ENCODE peak calls at places on chromosomes 16 and 17, in four cellular contexts. One of them, this sample, is unnamed.

GRCh38 chr16:4404247-4404966 is 12.0 kb downstream of the CORO7 start:
- DNase-seq in lower lobe of right lung: peak; percentile 49
- DNase-seq in fibroblast of lung: no peak
- DNase-seq in HAP-1: peak; percentile 58
- DNase-seq in this sample: peak; percentile 23

GRCh38 chr17:15289285-15290185 is 24.4 kb upstream of the PMP22 start:
- DNase-seq in lower lobe of right lung: no peak
- DNase-seq in fibroblast of lung: peak; percentile 80
- DNase-seq in HAP-1: no peak
- DNase-seq in this sample: no peak

GRCh38 chr17:76369804-76370203 is 14.6 kb upstream of the SPHK1 start:
- DNase-seq in lower lobe of right lung: peak; percentile 51
- DNase-seq in fibroblast of lung: no peak
- DNase-seq in HAP-1: no peak
- DNase-seq in this sample: no peak

GRCh38 chr16:2751577-2752034 is 832 bp upstream of the SRRM2 start:
- DNase-seq in lower lobe of right lung: peak; percentile 57
- DNase-seq in fibroblast of lung: no peak
- DNase-seq in HAP-1: peak; percentile 72
- DNase-seq in this sample: peak; percentile 54

GRCh38 chr17:66397486-66397885 is 95.1 kb downstream of the PRKCA start:
- DNase-seq in lower lobe of right lung: no peak
- DNase-seq in fibroblast of lung: no peak
- DNase-seq in HAP-1: no peak
- DNase-seq in this sample: no peak

GRCh38 chr17:49501496-49501895 is 6.4 kb downstream of the NGFR start:
- DNase-seq in lower lobe of right lung: no peak
- DNase-seq in fibroblast of lung: no peak
- DNase-seq in HAP-1: no peak
- DNase-seq in this sample: no peak

GRCh38 chr16:57941016-57941656 is 29.8 kb downstream of the CNGB1 start:
- DNase-seq in lower lobe of right lung: peak; percentile 84
- DNase-seq in fibroblast of lung: peak; percentile 14
- DNase-seq in HAP-1: no peak
- DNase-seq in this sample: no peak

GRCh38 chr16:25716186-25716585 is 24.4 kb downstream of the HS3ST4 start:
- DNase-seq in lower lobe of right lung: no peak
- DNase-seq in fibroblast of lung: no peak
- DNase-seq in HAP-1: no peak
- DNase-seq in this sample: no peak

GRCh38 chr17:63832014-63832413 is 4.6 kb upstream of the FTSJ3 start:
- DNase-seq in lower lobe of right lung: no peak
- DNase-seq in fibroblast of lung: no peak
- DNase-seq in HAP-1: no peak
- DNase-seq in this sample: no peak

GRCh38 chr17:329794-330420 is 22.7 kb downstream of the RPH3AL start:
- DNase-seq in lower lobe of right lung: no peak
- DNase-seq in fibroblast of lung: no peak
- DNase-seq in HAP-1: no peak
- DNase-seq in this sample: no peak

GRCh38 chr16:17397499-17397891 is 73.3 kb downstream of the XYLT1 start:
- DNase-seq in lower lobe of right lung: no peak
- DNase-seq in fibroblast of lung: peak; percentile 58
- DNase-seq in HAP-1: no peak
- DNase-seq in this sample: no peak

GRCh38 chr16:86428729-86429472 is 81.4 kb upstream of the FOXF1 start:
- DNase-seq in lower lobe of right lung: no peak
- DNase-seq in fibroblast of lung: no peak
- DNase-seq in HAP-1: no peak
- DNase-seq in this sample: no peak
- H3K4me1 ChIP-seq in lower lobe of right lung: no peaks in the 10 kb centered on the region
- H3K4me1 ChIP-seq in fibroblast of lung: no peaks in the 10 kb centered on the region
- H3K4me1 ChIP-seq in HAP-1: no peaks in the 10 kb centered on the region
- H3K4me1 ChIP-seq in this sample: no peaks in the 10 kb centered on the region

DNA sequence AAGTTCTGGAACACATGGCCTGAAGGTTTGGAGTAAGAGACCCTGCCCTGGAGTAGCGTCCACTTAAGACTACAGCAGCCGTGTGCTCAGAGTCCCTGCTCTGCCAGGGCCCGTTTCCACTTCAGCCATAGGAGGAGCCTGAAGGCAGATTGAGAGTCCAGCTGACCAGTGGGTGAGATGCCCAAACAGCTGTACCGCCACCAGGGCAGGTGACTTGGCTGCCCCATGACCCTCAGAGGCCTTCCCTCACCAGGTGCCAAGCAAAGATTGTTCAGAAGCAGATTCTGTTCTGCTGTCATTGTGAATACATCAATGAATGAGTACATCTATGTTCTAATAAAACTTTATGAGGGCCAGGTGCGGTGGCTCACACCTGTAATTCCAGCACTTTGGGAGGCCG is 178.8 kb downstream of the RAB11FIP4 start:
- DNase-seq in lower lobe of right lung: no peak
- DNase-seq in fibroblast of lung: no peak
- DNase-seq in HAP-1: no peak
- DNase-seq in this sample: no peak
- H3K4me1 ChIP-seq in lower lobe of right lung: peaks cover 46% of the 10 kb centered on the region
- H3K4me1 ChIP-seq in fibroblast of lung: peaks cover 30% of the 10 kb centered on the region
- H3K4me1 ChIP-seq in HAP-1: no peaks in the 10 kb centered on the region
- H3K4me1 ChIP-seq in this sample: peaks cover 28% of the 10 kb centered on the region

DNA sequence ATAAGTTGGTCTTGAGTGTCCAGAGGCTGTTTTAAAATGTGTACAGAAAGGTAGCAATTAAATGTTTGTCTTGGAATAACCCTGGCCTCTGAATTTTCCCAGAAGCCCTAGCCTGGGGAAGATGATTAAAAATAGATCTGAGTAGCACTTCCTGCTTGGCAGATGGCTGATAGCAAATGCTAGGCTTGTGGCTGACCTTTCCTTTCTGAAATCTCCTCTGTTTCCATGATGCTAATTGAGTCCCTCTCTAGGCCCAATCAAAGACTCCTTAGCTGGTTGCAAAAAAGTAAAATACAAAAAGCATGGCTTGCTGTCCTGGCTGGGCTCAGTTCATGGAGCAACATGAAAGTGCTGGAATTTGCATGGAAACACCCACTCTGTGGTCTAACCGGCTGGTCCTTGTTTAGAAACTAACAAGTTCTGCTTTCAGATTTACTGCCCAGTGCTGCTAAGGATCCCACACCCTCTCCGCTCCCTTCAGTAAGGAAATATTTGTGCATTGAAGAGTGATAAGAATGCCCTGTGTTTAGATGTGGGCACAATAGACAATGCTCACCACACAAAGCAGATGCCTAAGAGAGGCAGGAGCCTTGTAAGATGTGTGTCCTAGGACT is 40.8 kb downstream of the YPEL2 start:
- DNase-seq in lower lobe of right lung: no peak
- DNase-seq in fibroblast of lung: peak; percentile 77
- DNase-seq in HAP-1: no peak
- DNase-seq in this sample: peak; percentile 42
- H3K4me1 ChIP-seq in lower lobe of right lung: peaks cover 98% of the 10 kb centered on the region
- H3K4me1 ChIP-seq in fibroblast of lung: peaks cover 16% of the 10 kb centered on the region
- H3K4me1 ChIP-seq in HAP-1: peaks cover 8% of the 10 kb centered on the region
- H3K4me1 ChIP-seq in this sample: peaks cover 32% of the 10 kb centered on the region

GRCh38 chr17:72446118-72446517 is 325.3 kb downstream of the SOX9 start:
- DNase-seq in lower lobe of right lung: no peak
- DNase-seq in fibroblast of lung: no peak
- DNase-seq in HAP-1: no peak
- DNase-seq in this sample: no peak
- H3K4me1 ChIP-seq in lower lobe of right lung: no peaks in the 10 kb centered on the region
- H3K4me1 ChIP-seq in fibroblast of lung: no peaks in the 10 kb centered on the region
- H3K4me1 ChIP-seq in HAP-1: no peaks in the 10 kb centered on the region
- H3K4me1 ChIP-seq in this sample: no peaks in the 10 kb centered on the region

GRCh38 chr16:11620243-11621003 is 33.7 kb upstream of the LITAF start:
- DNase-seq in lower lobe of right lung: no peak
- DNase-seq in fibroblast of lung: no peak
- DNase-seq in HAP-1: no peak
- DNase-seq in this sample: no peak
- H3K4me1 ChIP-seq in lower lobe of right lung: peaks cover 39% of the 10 kb centered on the region
- H3K4me1 ChIP-seq in fibroblast of lung: peaks cover 8% of the 10 kb centered on the region
- H3K4me1 ChIP-seq in HAP-1: peaks cover 3% of the 10 kb centered on the region
- H3K4me1 ChIP-seq in this sample: peaks cover 10% of the 10 kb centered on the region

This sample was measured in ovary.